ENCODE peak calls at places on chromosome 7, in four cellular contexts. M, E, O and U are unnamed samples.

GRCh38 chr7:99374121-99375064 is at the start of gene ARPC1B:
- DNase-seq in M (peak), O (peak), E (peak), U (no peak)

GRCh38 chr7:129385598-129385997 is 48.6 kb upstream of the STRIP2 start:
- DNase-seq in O (no peak), M (no peak), E (no peak), U (no peak)

GRCh38 chr7:123823898-123824753 is 20.8 kb upstream of the HYAL4 start:
- DNase-seq in E (no peak), M (no peak), O (no peak), U (no peak)

GRCh38 chr7:73749931-73750776 is 11.6 kb upstream of the ABHD11 start:
- DNase-seq in E (no peak), O (no peak), M (no peak), U (no peak)

GRCh38 chr7:26202019-26202985 is 757 bp downstream of the CBX3 start:
- DNase-seq in E (peak), M (peak), O (peak), U (no peak)

GRCh38 chr7:2632717-2633537 is 1.1 kb downstream of the TTYH3 start:
- DNase-seq in O (peak), M (peak), E (peak), U (no peak)

GRCh38 chr7:46133076-46133475 is 212.0 kb upstream of the IGFBP3 start:
- DNase-seq in M (no peak), O (no peak), E (no peak), U (no peak)

GRCh38 chr7:150903627-150904026 is 51.3 kb downstream of the AOC1 start:
- DNase-seq in M (peak), O (peak), E (peak), U (no peak)

GRCh38 chr7:141262101-141262819 is 188.4 kb downstream of the TMEM178B start:
- DNase-seq in O (no peak), E (no peak), M (no peak), U (no peak)

GRCh38 chr7:2542924-2543871 is 12.1 kb downstream of the BRAT1 start:
- DNase-seq in M (no peak), O (no peak), E (no peak), U (no peak)

GRCh38 chr7:4702961-4703512 is 20.9 kb downstream of the FOXK1 start:
- DNase-seq in O (peak), M (no peak), E (no peak), U (no peak)

GRCh38 chr7:116610210-116610609 is 61.8 kb upstream of the MET start:
- DNase-seq in O (no peak), M (no peak), E (peak), U (no peak)

GRCh38 chr7:4149236-4149635 is 532.9 kb upstream of the FOXK1 start:
- DNase-seq in M (no peak), E (no peak), O (no peak), U (no peak)

GRCh38 chr7:46486264-46487206 is 565.5 kb upstream of the IGFBP3 start:
- DNase-seq in E (peak), M (no peak), O (peak), U (peak)

GRCh38 chr7:133265821-133266220 is 12.9 kb downstream of the EXOC4 start:
- DNase-seq in M (no peak), O (no peak), E (no peak), U (no peak)

GRCh38 chr7:5296627-5297226 is 14.0 kb downstream of the SLC29A4 start:
- DNase-seq in O (no peak), M (no peak), E (peak), U (no peak)

GRCh38 chr7:2886900-2887299 is 42.8 kb upstream of the GNA12 start:
- DNase-seq in M (peak), E (peak), O (no peak), U (peak)

GRCh38 chr7:30630986-30631385 is 36.3 kb downstream of the GARS1 start:
- DNase-seq in O (no peak), M (no peak), E (no peak), U (no peak)

GRCh38 chr7:114155766-114156110 is 236.9 kb upstream of the PPP1R3A start:
- DNase-seq in M (no peak), O (no peak), E (no peak), U (no peak)

GRCh38 chr7:95690367-95690947 is 81.9 kb upstream of the DYNC1I1 start:
- DNase-seq in M (peak), O (no peak), E (peak), U (no peak)

GRCh38 chr7:78558571-78558970 is 760.0 kb downstream of the PHTF2 start:
- DNase-seq in M (no peak), E (no peak), O (no peak), U (no peak)

GRCh38 chr7:138773817-138774216 is 24.0 kb upstream of the TMEM213 start:
- DNase-seq in O (no peak), E (no peak), M (peak), U (no peak)

GRCh38 chr7:138776156-138776833 is 21.5 kb upstream of the TMEM213 start:
- DNase-seq in E (no peak), M (peak), O (no peak), U (no peak)

GRCh38 chr7:138768251-138768650 is 29.5 kb upstream of the TMEM213 start:
- DNase-seq in E (no peak), O (no peak), M (no peak), U (no peak)

GRCh38 chr7:138770904-138771303 is 26.9 kb upstream of the TMEM213 start:
- DNase-seq in M (no peak), O (no peak), E (no peak), U (no peak)

GRCh38 chr7:138773176-138773575 is 24.6 kb upstream of the TMEM213 start:
- DNase-seq in O (no peak), M (no peak), E (no peak), U (no peak)
- H3K27ac ChIP-seq in O (no peak), M (no peak), E (no peak), U (no peak)

GRCh38 chr7:66152538-66153191 is 38.0 kb downstream of the CRCP start:
- DNase-seq in M (no peak), O (no peak), E (no peak), U (no peak)
- H3K27ac ChIP-seq in M (no peak), O (peak), E (no peak), U (no peak)

GRCh38 chr7:52955522-52955921 is 79.9 kb upstream of the POM121L12 start:
- DNase-seq in O (no peak), E (no peak), M (no peak), U (no peak)
- H3K27ac ChIP-seq in O (no peak), E (no peak), M (no peak), U (no peak)

GRCh38 chr7:1134951-1135350 is 25.0 kb downstream of the ZFAND2A start:
- DNase-seq in M (no peak), O (no peak), E (no peak), U (no peak)

GRCh38 chr7:1131471-1132265 is 28.3 kb downstream of the ZFAND2A start:
- DNase-seq in M (no peak), O (no peak), E (no peak), U (no peak)

GRCh38 chr7:1127001-1127400 is 33.0 kb downstream of the ZFAND2A start:
- DNase-seq in E (no peak), O (no peak), M (no peak), U (no peak)

GRCh38 chr7:1129431-1129830 is 30.6 kb downstream of the ZFAND2A start:
- DNase-seq in M (no peak), O (no peak), E (no peak), U (no peak)

DNA sequence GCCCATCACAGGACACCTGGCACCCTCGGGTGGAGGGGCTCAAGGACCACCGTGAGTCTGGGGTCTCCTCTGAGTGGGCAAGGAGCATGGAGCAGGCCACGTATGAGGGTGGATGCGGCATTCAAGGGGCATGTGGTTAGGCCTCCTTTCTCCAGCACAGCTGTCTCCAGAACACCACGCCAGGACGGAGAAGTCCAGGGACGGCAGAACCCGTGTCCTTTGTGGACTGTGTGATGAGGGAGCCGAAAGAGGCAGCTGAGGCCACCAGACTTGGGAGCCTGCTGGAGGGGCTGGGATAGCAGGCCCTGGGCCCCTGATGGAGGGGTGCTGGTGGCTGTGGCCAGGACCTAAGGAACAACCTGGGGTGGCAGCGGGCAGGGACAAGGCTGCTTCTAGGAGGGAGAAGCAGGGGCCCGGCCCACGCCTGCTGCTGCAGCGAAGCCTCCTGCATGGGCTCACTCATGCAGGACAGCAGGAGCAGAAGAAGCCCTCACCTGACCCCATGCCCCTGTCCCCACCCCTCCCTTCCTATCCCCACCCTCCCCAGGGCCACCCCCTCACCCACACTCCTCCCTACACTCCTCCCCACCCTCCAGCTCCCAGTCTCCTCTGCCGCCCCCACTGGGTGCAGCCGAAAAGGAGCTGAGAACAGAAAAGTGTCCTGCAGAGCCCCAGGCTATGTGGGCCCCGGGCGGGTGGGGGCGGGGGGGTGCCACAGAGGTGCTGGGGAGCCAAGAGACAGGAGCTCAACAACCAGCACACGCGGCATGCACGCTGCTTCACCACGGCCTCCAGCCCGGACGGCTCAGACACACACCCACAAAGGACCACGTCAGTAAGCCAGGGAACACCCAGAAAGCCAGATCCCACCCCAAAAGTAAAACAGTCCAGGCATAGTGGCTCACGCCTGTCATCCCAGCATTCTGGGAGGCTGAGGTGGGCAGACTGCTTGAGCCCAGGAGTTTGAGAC is 29.7 kb downstream of the ZFAND2A start:
- DNase-seq in O (no peak), M (no peak), E (no peak), U (no peak)
- H3K27ac ChIP-seq in O (no peak), M (no peak), E (no peak), U (no peak)

GRCh38 chr7:135509839-135510602 is at the start of gene CNOT4:
- DNase-seq in M (peak), O (peak), E (peak), U (peak)

GRCh38 chr7:135510603-135511183 is 791 bp upstream of the CNOT4 start:
- DNase-seq in E (peak), O (no peak), M (no peak), U (no peak)

GRCh38 chr7:135514856-135515255 is 5.0 kb upstream of the CNOT4 start:
- DNase-seq in M (no peak), O (no peak), E (no peak), U (no peak)

GRCh38 chr7:135509589-135509838 is 388 bp downstream of the CNOT4 start:
- DNase-seq in E (no peak), M (no peak), O (no peak), U (no peak)

GRCh38 chr7:135512135-135512887 is 2.4 kb upstream of the CNOT4 start:
- DNase-seq in O (no peak), E (peak), M (peak), U (peak)
- H3K27ac ChIP-seq in O (no peak), E (peak), M (peak), U (peak)

GRCh38 chr7:43208189-43208588 is 95.7 kb downstream of the HECW1 start:
- DNase-seq in E (no peak), O (no peak), M (no peak), U (no peak)
- H3K27ac ChIP-seq in E (no peak), O (no peak), M (no peak), U (no peak)

GRCh38 chr7:121798896-121799295 is 74.1 kb upstream of the PTPRZ1 start:
- DNase-seq in O (no peak), M (no peak), E (no peak), U (no peak)

GRCh38 chr7:121797283-121798037 is 75.5 kb upstream of the PTPRZ1 start:
- DNase-seq in E (no peak), M (no peak), O (no peak), U (peak)

GRCh38 chr7:121795736-121796135 is 77.2 kb upstream of the PTPRZ1 start:
- DNase-seq in M (no peak), E (no peak), O (no peak), U (peak)

GRCh38 chr7:121800916-121801675 is 71.9 kb upstream of the PTPRZ1 start:
- DNase-seq in M (no peak), O (no peak), E (no peak), U (no peak)

GRCh38 chr7:121798076-121798475 is 74.9 kb upstream of the PTPRZ1 start:
- DNase-seq in M (no peak), O (no peak), E (no peak), U (no peak)
- H3K27ac ChIP-seq in M (no peak), O (no peak), E (no peak), U (peak)

GRCh38 chr7:50655490-50655889 is 90.3 kb upstream of the DDC start:
- DNase-seq in O (no peak), E (no peak), M (no peak), U (no peak)
- H3K27ac ChIP-seq in O (no peak), E (no peak), M (no peak), U (no peak)